ENCODE peak calls at places on chromosomes 5 and 9, in eight cellular contexts. O is aorta; W is effector memory CD4-positive, alpha-beta T cell; B is testis; L is naive thymus-derived CD4-positive, alpha-beta T cell; J is stomach; S is ovary; X is colonic mucosa. H is an unnamed sample. For H3K9me3, the result is how much of the 10 kb centered on the place peaks cover.

GRCh38 chr5:124866355-124867063 is 120.1 kb upstream of the ZNF608 start:
- DNase-seq in X (no peak), W (no peak), O (no peak), S (peak), B (no peak), J (no peak), L (no peak), H (no peak)

GRCh38 chr9:135547756-135548736 is 2.1 kb downstream of the OBP2A start:
- DNase-seq in L (no peak), O (no peak), J (no peak), S (no peak), B (no peak), X (no peak), W (no peak), H (no peak)

GRCh38 chr5:54993318-54993717 is 7.9 kb upstream of the ESM1 start:
- DNase-seq in S (no peak), O (no peak), B (no peak), L (no peak), X (no peak), W (no peak), J (no peak), H (no peak)

GRCh38 chr9:108259917-108260675 is 595.7 kb downstream of the ACTL7B start:
- DNase-seq in X (no peak), L (no peak), W (no peak), S (no peak), O (no peak), J (no peak), B (no peak), H (no peak)

GRCh38 chr5:170632266-170632984 is 128.6 kb downstream of the KCNIP1 start:
- DNase-seq in L (no peak), J (no peak), S (no peak), B (peak), O (no peak), X (no peak), W (no peak), H (no peak)

GRCh38 chr5:145658435-145658834 is 176.7 kb downstream of the PRELID2 start:
- DNase-seq in J (no peak), S (no peak), W (no peak), X (no peak), L (no peak), O (no peak), B (no peak), H (no peak)

GRCh38 chr9:132283165-132283564 is 71.6 kb downstream of the SETX start:
- DNase-seq in S (no peak), L (no peak), W (no peak), B (no peak), J (no peak), X (no peak), O (no peak), H (no peak)

GRCh38 chr9:69028754-69029153 is 6.8 kb upstream of the FXN start:
- DNase-seq in O (no peak), X (no peak), L (peak), J (no peak), B (no peak), W (peak), S (no peak), H (no peak)

GRCh38 chr9:17272510-17272909 is 137.7 kb downstream of the CNTLN start:
- DNase-seq in J (no peak), O (no peak), S (no peak), B (no peak), L (no peak), W (no peak), X (no peak), H (no peak)

GRCh38 chr5:133319905-133320520 is 268.2 kb downstream of the HSPA4 start:
- DNase-seq in J (no peak), S (no peak), O (no peak), B (no peak), W (no peak), L (no peak), X (no peak), H (no peak)

GRCh38 chr5:87944553-87945320 is 323.9 kb downstream of the TMEM161B start:
- DNase-seq in O (no peak), B (no peak), X (no peak), J (peak), S (no peak), W (no peak), L (no peak), H (no peak)

GRCh38 chr5:172380992-172381643 is 73.2 kb downstream of the SH3PXD2B start:
- DNase-seq in J (peak), B (peak), L (no peak), X (no peak), W (no peak), O (peak), S (peak), H (no peak)

GRCh38 chr5:154243736-154244135 is 53.2 kb downstream of the GALNT10 start:
- DNase-seq in S (no peak), L (no peak), B (no peak), O (no peak), W (no peak), X (no peak), J (no peak), H (no peak)

GRCh38 chr5:142683885-142684505 is 1.9 kb downstream of the FGF1 start:
- DNase-seq in O (no peak), B (no peak), L (no peak), S (no peak), J (no peak), X (no peak), W (no peak), H (no peak)

GRCh38 chr5:123206618-123207320 is 117.7 kb downstream of the PRDM6 start:
- DNase-seq in X (no peak), J (no peak), B (no peak), L (no peak), W (no peak), O (no peak), S (no peak), H (no peak)

GRCh38 chr5:67028371-67028770 is 168.2 kb downstream of the CD180 start:
- DNase-seq in S (no peak), O (no peak), L (no peak), B (no peak), W (no peak), X (no peak), J (no peak), H (no peak)

GRCh38 chr9:136225748-136226679 is 19.6 kb downstream of the QSOX2 start:
- DNase-seq in W (peak), S (no peak), L (peak), X (peak), O (no peak), B (peak), J (peak), H (peak)

GRCh38 chr5:168920019-168920813 is 341.0 kb upstream of the PANK3 start:
- DNase-seq in S (no peak), B (no peak), L (no peak), J (no peak), O (no peak), X (no peak), W (no peak), H (no peak)

GRCh38 chr5:127492854-127493738 is 24.3 kb upstream of the PRRC1 start:
- DNase-seq in X (no peak), L (peak), B (no peak), J (no peak), S (no peak), W (no peak), O (no peak), H (no peak)

GRCh38 chr5:4129523-4129922 is 533.9 kb downstream of the IRX1 start:
- DNase-seq in W (no peak), O (no peak), B (no peak), X (no peak), L (no peak), J (no peak), S (no peak), H (no peak)

GRCh38 chr5:4128994-4129393 is 533.4 kb downstream of the IRX1 start:
- DNase-seq in X (no peak), J (no peak), L (no peak), W (no peak), S (no peak), B (no peak), O (no peak), H (no peak)

GRCh38 chr5:4130819-4131218 is 535.2 kb downstream of the IRX1 start:
- DNase-seq in W (no peak), B (no peak), X (no peak), J (no peak), O (no peak), L (no peak), S (no peak), H (no peak)
- H3K9me3 ChIP-seq in W (under half), B (under half), X (under half), J (under half), O (under half), L (under half), S (under half), H (under half)

GRCh38 chr5:103890313-103890712 is 327.7 kb upstream of the NUDT12 start:
- DNase-seq in B (no peak), L (no peak), X (no peak), J (no peak), S (no peak), W (no peak), O (no peak), H (no peak)
- H3K9me3 ChIP-seq in B (under half), L (under half), X (under half), J (under half), S (under half), W (under half), O (under half), H (under half)

GRCh38 chr5:77761606-77762005 is 14.5 kb downstream of the TBCA start:
- DNase-seq in S (no peak), B (no peak), W (no peak), J (no peak), L (no peak), X (no peak), O (no peak), H (no peak)

GRCh38 chr5:77758141-77758938 is 17.8 kb downstream of the TBCA start:
- DNase-seq in L (no peak), W (no peak), J (no peak), X (no peak), S (no peak), B (no peak), O (no peak), H (no peak)
- H3K9me3 ChIP-seq in L (under half), W (under half), J (under half), X (under half), S (under half), B (under half), O (under half), H (under half)

GRCh38 chr9:37381094-37381741 is 41.3 kb upstream of the GRHPR start:
- DNase-seq in O (no peak), J (no peak), W (no peak), B (peak), X (no peak), S (no peak), L (no peak), H (no peak)
- H3K9me3 ChIP-seq in O (under half), J (under half), W (under half), B (under half), X (under half), S (under half), L (under half), H (under half)

GRCh38 chr9:40911647-40912046 is 216.8 kb downstream of the FOXD4L6 start:
- DNase-seq in J (no peak), W (no peak), L (no peak), O (no peak), S (no peak), B (no peak), X (no peak), H (no peak)
- H3K9me3 ChIP-seq in J (half or more), W (half or more), L (under half), O (half or more), S (half or more), B (under half), X (under half), H (half or more)

GRCh38 chr5:155389498-155389897 is 375.9 kb downstream of the KIF4B start:
- DNase-seq in J (no peak), X (no peak), L (no peak), W (no peak), O (no peak), B (no peak), S (no peak), H (no peak)
- H3K9me3 ChIP-seq in J (under half), X (under half), L (under half), W (under half), O (under half), B (under half), S (under half), H (under half)

GRCh38 chr9:21626493-21626892 is 144.4 kb upstream of the IFNE start:
- DNase-seq in S (no peak), L (no peak), O (no peak), X (no peak), W (no peak), B (no peak), J (no peak), H (no peak)
- H3K9me3 ChIP-seq in S (under half), L (under half), O (under half), X (under half), W (under half), B (under half), J (under half), H (under half)

DNA sequence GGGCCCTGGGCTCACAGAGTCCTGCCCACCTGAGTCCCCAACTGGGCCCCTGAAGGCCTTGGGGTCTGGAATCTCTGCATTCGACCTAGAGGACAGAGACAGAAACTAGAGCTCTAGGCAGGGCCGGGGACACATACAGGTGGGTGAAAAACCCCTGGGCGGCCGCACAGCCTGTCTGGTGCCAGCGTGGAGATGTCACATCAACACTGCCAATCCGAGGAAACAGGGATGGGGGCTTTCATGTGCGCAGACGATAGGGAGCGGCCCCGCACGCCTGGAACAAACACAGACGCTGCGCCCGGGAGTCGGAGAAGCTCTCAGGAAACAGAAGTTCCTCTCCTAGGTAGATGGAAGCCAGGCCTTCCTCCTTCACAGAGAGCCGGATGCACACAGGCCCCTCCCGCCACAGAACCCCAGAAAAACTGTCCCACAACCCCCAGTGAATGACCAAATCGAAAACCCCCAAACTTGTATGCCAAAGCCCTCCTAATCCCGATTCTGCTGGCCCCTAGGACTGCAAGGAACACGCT is 1.8 kb downstream of the GRM6 start:
- DNase-seq in W (no peak), S (no peak), J (no peak), B (no peak), L (no peak), X (no peak), O (no peak), H (no peak)
- H3K9me3 ChIP-seq in W (under half), S (under half), J (half or more), B (under half), L (under half), X (under half), O (under half), H (under half)

DNA sequence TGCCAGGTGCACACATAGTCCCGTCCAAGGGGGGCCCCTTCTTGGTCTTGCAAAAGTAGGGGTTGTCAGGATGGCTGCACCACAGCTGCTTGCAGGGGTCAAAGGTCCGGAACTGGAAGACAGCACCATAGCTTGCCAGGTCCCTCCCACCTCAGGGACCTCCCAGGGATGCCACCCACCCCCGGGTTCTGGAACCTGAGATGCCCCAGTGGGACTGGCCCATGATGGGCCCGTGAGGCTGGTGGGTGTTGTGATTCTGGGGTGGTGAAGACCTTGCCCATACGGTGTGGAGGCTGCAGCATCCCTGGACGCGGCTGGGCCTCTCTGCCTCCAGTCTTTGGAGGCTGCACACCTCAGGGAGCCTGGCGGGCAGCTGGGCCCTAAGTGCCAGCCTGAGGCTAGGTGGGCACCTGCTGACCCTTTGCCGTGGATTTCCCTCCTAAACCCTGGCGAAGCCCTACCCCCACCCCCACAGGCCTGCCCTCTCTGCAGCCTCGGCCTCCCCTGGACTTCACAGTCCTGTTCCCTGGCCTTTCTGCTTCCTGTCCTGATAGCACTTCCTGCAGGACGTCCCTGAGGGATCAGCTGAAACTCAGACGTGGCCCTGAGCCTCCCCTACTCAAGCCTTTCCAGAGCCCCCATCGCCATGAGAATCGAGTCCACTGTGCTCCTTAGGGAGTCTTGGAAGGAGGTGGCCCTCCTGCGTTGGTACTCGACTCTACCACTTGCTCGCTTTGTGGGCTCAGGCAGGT is 92.1 kb downstream of the ZNF354C start:
- DNase-seq in J (no peak), W (no peak), X (no peak), L (no peak), O (peak), S (no peak), B (no peak), H (no peak)
- H3K9me3 ChIP-seq in J (under half), W (under half), X (under half), L (under half), O (under half), S (under half), B (under half), H (under half)

H was measured in T-helper 17 cell.